ENCODE peak calls at places on chromosomes 3 and 15, in six cellular contexts. L, K, I, R, U and T are unnamed samples.

GRCh38 chr15:64667736-64668161 is 107.6 kb downstream of the RBPMS2 start:
- DNase-seq in R (no peak), L (no peak), U (no peak), K (no peak), I (no peak), T (no peak)

GRCh38 chr3:143511174-143511879 is 336.9 kb downstream of the SLC9A9 start:
- DNase-seq in I (no peak), R (no peak), K (no peak), L (no peak), U (no peak), T (no peak)

GRCh38 chr3:124770341-124771082 is 40.3 kb downstream of the UMPS start:
- DNase-seq in L (no peak), K (no peak), U (no peak), I (no peak), R (no peak), T (no peak)

GRCh38 chr15:83270176-83270575 is 14.3 kb downstream of the BNC1 start:
- DNase-seq in U (no peak), L (no peak), R (no peak), K (no peak), I (no peak), T (no peak)

GRCh38 chr3:143170676-143171075 is 51.1 kb downstream of the CHST2 start:
- DNase-seq in L (no peak), K (no peak), I (no peak), U (no peak), R (no peak), T (no peak)

GRCh38 chr3:154954750-154955149 is 125.4 kb upstream of the MME start:
- DNase-seq in R (no peak), K (no peak), I (peak; percentile 22), L (peak; percentile 21), U (no peak), T (no peak)

GRCh38 chr3:197516517-197516889 is 39.3 kb downstream of the BDH1 start:
- DNase-seq in K (no peak), U (no peak), R (peak; percentile 43), I (peak; percentile 64), L (peak; percentile 85), T (no peak)

GRCh38 chr3:75692061-75692460 is 27.9 kb downstream of the FRG2C start:
- DNase-seq in L (no peak), R (no peak), U (no peak), K (no peak), I (no peak), T (no peak)

GRCh38 chr3:62210016-62210415 is 163.3 kb downstream of the FEZF2 start:
- DNase-seq in I (no peak), R (no peak), L (no peak), K (no peak), U (no peak), T (no peak)

DNA sequence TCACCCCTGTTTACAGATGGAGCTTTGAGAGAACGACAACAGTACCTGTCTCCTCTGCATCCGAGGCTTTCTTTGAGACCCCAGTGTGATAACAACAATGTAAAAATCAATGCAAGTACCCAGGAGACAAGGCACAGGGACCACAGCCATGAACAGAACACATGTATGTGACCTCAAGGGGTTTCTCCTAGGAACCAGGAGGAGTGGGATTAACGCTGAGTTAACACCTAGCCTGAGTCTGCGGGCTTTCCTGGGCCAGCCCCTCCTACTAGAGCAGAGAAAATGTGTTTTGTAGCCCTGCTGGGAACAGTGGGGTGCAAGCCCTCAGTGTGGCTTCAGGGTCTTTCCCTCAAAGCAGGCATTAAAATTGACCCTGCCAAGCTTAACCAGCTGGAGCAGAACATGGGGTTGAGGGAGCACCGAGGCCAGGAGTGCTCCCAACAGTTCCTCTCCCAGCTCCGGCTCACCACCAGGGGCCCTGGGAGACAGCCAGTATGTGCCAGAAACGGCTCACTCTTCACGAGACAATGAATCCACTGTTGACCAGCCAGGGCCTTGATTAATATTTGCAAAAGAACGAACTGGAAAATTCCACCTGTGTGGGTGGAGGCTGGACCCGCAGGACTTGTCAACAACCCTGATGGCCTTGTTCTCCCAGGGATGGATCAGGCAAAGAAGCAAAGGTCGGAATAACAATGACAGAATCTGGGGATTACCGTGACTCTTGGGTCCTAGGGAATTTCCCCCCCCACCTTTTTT is 3.6 kb downstream of the CHDH start:
- DNase-seq in U (no peak), K (peak; percentile 33), R (peak; percentile 89), L (peak; percentile 48), I (no peak), T (no peak)
- TF ChIP-seq EP300 in U (no peak), K (peak; percentile 65), R (no peak), L (no peak), I (no peak), T (no peak)

GRCh38 chr3:1439395-1439794 is 346.6 kb downstream of the CNTN6 start:
- DNase-seq in L (peak; percentile 7), R (peak; percentile 27), U (no peak), I (no peak), K (no peak), T (no peak)
- H3K9me3 ChIP-seq in L (no peaks in the 10 kb centered on the region), R (no peaks in the 10 kb centered on the region), U (no peaks in the 10 kb centered on the region), I (peaks cover 5% of the 10 kb centered on the region), K (no peaks in the 10 kb centered on the region), T (no peaks in the 10 kb centered on the region)

DNA sequence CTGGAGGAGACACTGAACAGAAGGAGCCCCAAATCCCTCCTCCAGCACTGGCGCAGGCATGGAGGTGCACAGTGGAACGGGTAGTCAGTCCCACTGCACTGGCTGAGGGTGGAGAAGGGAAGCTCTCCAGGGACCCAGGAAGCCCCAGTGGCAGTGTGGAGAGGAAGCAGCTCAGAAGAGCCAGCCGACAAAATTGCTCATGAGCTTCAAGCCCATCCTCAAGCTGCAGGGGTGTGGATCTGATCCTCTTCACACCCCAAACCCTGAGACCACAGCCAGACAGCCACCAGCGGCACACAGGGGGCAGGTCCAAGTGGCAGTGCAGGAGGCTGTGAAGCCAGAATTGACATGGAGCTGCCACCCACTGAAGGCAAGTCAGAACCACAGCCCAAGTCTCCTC is 32.1 kb downstream of the CYFIP1 start:
- DNase-seq in L (no peak), K (no peak), I (no peak), U (peak; percentile 61), R (no peak), T (no peak)
- H3K27ac ChIP-seq in L (no peak overlapping the region), K (no peak overlapping the region), I (no peak overlapping the region), U (no peak overlapping the region), R (peak overlapping the region; percentile 77), T (no peak overlapping the region)

DNA sequence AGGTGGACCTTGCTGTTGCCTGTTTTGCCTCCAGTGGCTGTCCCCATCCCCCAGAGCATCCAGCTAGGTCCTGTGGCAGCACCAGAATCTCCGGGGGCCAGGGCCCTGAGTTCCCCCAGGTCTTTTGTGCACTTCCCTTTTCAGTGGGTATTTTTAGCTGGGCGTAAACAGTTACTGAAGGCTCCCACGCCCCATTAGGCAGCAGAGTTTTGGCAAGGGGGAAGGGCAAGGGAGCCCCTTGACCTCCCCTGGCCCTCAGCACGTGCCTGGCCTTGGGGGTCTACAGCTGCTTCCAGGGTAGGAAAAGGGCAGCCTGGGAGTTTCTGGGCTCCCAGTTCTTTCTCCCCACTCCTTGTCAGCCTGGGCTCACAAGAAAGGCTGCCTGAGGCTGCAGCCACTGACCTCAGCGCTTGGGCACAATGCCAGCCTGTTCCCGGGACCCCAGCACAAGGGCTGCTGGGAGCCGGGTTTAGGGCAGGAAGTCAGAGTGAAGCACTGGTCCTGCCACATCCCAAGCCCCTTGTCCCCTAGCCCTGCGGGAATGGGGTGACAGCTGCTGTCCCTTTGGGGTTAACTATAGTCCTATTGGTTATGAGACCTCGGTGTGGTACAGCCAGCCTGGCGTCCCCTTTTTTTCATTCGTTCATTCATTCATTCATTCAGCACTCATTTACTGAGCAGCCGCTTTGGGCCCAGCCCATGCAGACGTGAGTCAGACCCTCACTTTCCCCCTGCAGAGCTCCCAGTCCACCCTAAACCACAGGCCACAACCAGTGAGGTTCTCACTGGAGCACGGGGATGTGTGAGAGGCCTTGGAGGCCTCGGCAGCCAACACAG is 8.4 kb downstream of the CSK start:
- DNase-seq in I (no peak), U (peak; percentile 82), R (peak; percentile 61), K (peak; percentile 48), L (no peak), T (peak; percentile 85)
- TF ChIP-seq EP300 in I (no peak), U (no peak), R (no peak), K (peak; percentile 32), L (no peak), T (no peak)

GRCh38 chr15:49494842-49495241 is 71.8 kb downstream of the FGF7 start:
- DNase-seq in K (no peak), U (no peak), I (no peak), R (no peak), L (no peak), T (no peak)

GRCh38 chr15:49495993-49496747 is 73.1 kb downstream of the FGF7 start:
- DNase-seq in K (no peak), R (no peak), I (no peak), U (no peak), L (no peak), T (no peak)

GRCh38 chr15:49490963-49491362 is 67.9 kb downstream of the FGF7 start:
- DNase-seq in U (no peak), I (no peak), L (no peak), K (no peak), R (no peak), T (no peak)

GRCh38 chr15:49492834-49493233 is 69.8 kb downstream of the FGF7 start:
- DNase-seq in K (no peak), R (no peak), I (no peak), L (no peak), U (no peak), T (no peak)

DNA sequence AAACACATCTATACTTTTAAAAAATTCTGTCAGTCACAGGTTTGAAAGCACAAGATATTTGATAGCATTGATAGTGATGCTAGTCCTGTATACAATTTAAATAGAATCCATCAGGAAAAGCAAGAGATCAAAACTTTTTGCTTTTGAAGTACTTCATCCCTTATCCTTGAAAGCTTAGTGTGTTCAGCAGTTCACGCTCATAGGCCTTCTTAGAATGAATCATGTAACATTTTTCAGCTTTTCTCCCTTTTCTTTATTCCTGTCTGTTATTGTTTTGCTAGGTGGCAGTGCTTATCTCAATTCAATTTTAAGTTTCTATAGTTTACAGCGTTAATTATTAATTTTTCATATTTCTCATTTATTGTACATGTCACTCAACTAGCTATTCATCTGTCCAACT is 69.1 kb downstream of the FGF7 start:
- DNase-seq in K (no peak), L (no peak), R (no peak), U (no peak), I (no peak), T (no peak)
- H3K9me3 ChIP-seq in K (no peaks in the 10 kb centered on the region), L (no peaks in the 10 kb centered on the region), R (no peaks in the 10 kb centered on the region), U (no peaks in the 10 kb centered on the region), I (no peaks in the 10 kb centered on the region), T (no peaks in the 10 kb centered on the region)

DNA sequence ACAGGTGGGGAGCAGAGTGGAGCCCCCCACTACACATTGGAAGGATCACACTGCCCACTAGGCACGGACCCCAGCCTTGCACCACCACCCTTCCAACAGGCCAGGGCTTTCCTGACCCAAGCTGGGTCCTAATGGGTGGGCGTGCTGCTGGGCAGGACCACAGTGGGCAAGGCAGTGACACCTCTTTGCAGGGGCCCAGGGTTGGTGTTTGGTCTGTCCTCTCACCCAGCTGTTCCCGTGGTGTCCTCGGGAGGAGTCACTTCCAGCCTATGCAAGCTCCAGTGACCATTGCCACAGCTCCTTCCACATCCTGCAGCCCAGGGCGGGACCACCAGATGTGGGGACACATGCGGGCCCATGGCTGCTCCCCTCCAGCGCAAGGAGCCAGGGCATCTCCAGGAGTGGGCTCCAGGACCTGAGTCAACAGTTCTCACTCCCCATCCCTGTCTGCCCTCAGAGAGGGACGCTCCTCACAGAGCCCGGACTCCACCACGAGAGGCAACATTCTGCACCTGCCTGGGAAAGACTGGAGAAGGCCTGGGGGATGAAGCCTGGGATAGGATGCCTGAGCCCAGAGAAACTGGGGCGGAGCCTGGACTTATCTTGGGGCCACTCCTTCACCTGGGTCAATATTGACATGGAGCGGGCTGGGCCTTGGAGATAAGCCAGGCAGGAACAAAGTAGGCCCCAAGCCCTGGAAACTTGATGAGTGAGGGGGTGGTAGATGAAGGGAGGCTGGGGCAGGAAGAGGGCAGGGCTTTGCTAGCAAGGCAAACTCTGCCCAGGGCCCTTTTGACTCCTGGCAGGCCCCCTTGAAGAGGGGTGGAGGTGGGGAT is 3.9 kb upstream of the VILL start:
- DNase-seq in R (peak; percentile 97), L (peak; percentile 65), K (no peak), U (peak; percentile 46), I (peak; percentile 99), T (no peak)
- H3K27ac ChIP-seq in R (peak overlapping the region; percentile 86), L (peak overlapping the region; percentile 53), K (peak overlapping the region; percentile 67), U (no peak overlapping the region), I (peak overlapping the region; percentile 91), T (no peak overlapping the region)